ENCODE peak calls at places on chromosomes 13 and 19, in seven cellular contexts. I, N, B, M, E, O and H are unnamed samples.

GRCh38 chr13:24625324-24625723 is 54.9 kb upstream of the ATP12A start:
- DNase-seq in M (no peak), E (no peak), O (no peak), I (no peak), B (no peak), N (no peak), H (no peak)

GRCh38 chr13:95023405-95023804 is 277.8 kb downstream of the ABCC4 start:
- DNase-seq in N (no peak), B (no peak), I (no peak), O (no peak), E (no peak), M (no peak), H (no peak)

GRCh38 chr13:34044041-34044440 is 226.1 kb downstream of the RFC3 start:
- DNase-seq in B (no peak), I (peak; percentile 73), E (no peak), M (no peak), N (no peak), O (no peak), H (no peak)

GRCh38 chr19:14949876-14950275 is 8.6 kb downstream of the OR7C2 start:
- DNase-seq in M (no peak), I (no peak), N (no peak), B (no peak), E (no peak), O (no peak), H (no peak)

GRCh38 chr19:47729468-47729798 is 15.9 kb upstream of the NOP53 start:
- DNase-seq in M (peak; percentile 77), I (no peak), O (no peak), E (no peak), N (peak; percentile 80), B (peak; percentile 72), H (peak; percentile 73)

GRCh38 chr13:87884874-87885273 is 213.7 kb downstream of the SLITRK5 start:
- DNase-seq in O (no peak), N (no peak), M (no peak), B (no peak), I (no peak), E (no peak), H (no peak)

GRCh38 chr13:110116072-110116487 is 190.9 kb downstream of the COL4A1 start:
- DNase-seq in B (no peak), E (peak; percentile 79), I (no peak), M (no peak), O (peak; percentile 67), N (peak; percentile 70), H (no peak)

GRCh38 chr13:101144808-101145419 is 271.4 kb downstream of the NALCN start:
- DNase-seq in O (no peak), I (no peak), B (no peak), N (no peak), E (no peak), M (no peak), H (no peak)

GRCh38 chr13:40764587-40765403 is 6.2 kb downstream of the MRPS31 start:
- DNase-seq in B (no peak), M (no peak), I (no peak), E (peak; percentile 71), O (no peak), N (peak; percentile 62), H (no peak)

GRCh38 chr13:50892162-50892944 is 17.2 kb upstream of the RNASEH2B start:
- DNase-seq in I (no peak), M (no peak), N (no peak), O (no peak), B (no peak), E (no peak), H (no peak)

GRCh38 chr13:75432045-75432444 is 49.9 kb downstream of the TBC1D4 start:
- DNase-seq in N (no peak), B (no peak), I (no peak), M (no peak), O (no peak), E (no peak), H (peak; percentile 39)

GRCh38 chr13:29918845-29919244 is 68.4 kb upstream of the UBL3 start:
- DNase-seq in O (no peak), N (peak; percentile 50), E (no peak), M (no peak), I (no peak), B (no peak), H (no peak)

GRCh38 chr19:2740314-2740656 is 468 bp upstream of the SLC39A3 start:
- DNase-seq in E (no peak), B (no peak), N (no peak), O (no peak), I (no peak), M (no peak), H (no peak)

GRCh38 chr13:60969659-60970058 is 446.0 kb downstream of the PCDH20 start:
- DNase-seq in O (no peak), E (no peak), M (no peak), I (no peak), B (no peak), N (no peak), H (no peak)

GRCh38 chr13:31772231-31772630 is 32.9 kb downstream of the RXFP2 start:
- DNase-seq in E (no peak), I (no peak), O (no peak), N (no peak), B (no peak), M (no peak), H (no peak)

GRCh38 chr13:112481458-112481857 is 105.3 kb downstream of the SPACA7 start:
- DNase-seq in E (no peak), O (no peak), B (no peak), I (no peak), M (no peak), N (no peak), H (no peak)

GRCh38 chr13:101916758-101917474 is 464.4 kb downstream of the ITGBL1 start:
- DNase-seq in E (no peak), O (no peak), B (no peak), M (no peak), N (no peak), I (no peak), H (no peak)

GRCh38 chr13:101190337-101190736 is 226.0 kb downstream of the NALCN start:
- DNase-seq in E (no peak), I (no peak), O (no peak), B (no peak), M (no peak), N (no peak), H (no peak)

GRCh38 chr19:39183100-39183499 is 13.7 kb upstream of the NCCRP1 start:
- DNase-seq in B (no peak), E (no peak), M (no peak), O (no peak), I (no peak), N (no peak), H (no peak)
- H3K4me1 ChIP-seq in B (no peaks in the 10 kb centered on the region), E (no peaks in the 10 kb centered on the region), M (no peaks in the 10 kb centered on the region), O (no peaks in the 10 kb centered on the region), I (no peaks in the 10 kb centered on the region), N (peaks cover 7% of the 10 kb centered on the region), H (no peaks in the 10 kb centered on the region)

GRCh38 chr13:89115307-89115706 is 1444.1 kb downstream of the SLITRK5 start:
- DNase-seq in O (no peak), B (no peak), N (no peak), M (no peak), E (no peak), I (no peak), H (no peak)
- TF ChIP-seq CTCF in O (no peak), B (no peak), N (no peak), M (no peak), E (no peak), I (peak; percentile 3), H (no peak)

GRCh38 chr19:35117017-35117570 is 1.5 kb downstream of the FXYD3 start:
- DNase-seq in B (no peak), N (no peak), O (no peak), E (no peak), M (no peak), I (no peak), H (no peak)
- H3K4me1 ChIP-seq in B (peaks cover 4% of the 10 kb centered on the region), N (peaks cover 31% of the 10 kb centered on the region), O (no peaks in the 10 kb centered on the region), E (no peaks in the 10 kb centered on the region), M (no peaks in the 10 kb centered on the region), I (peaks cover 64% of the 10 kb centered on the region), H (peaks cover 14% of the 10 kb centered on the region)

DNA sequence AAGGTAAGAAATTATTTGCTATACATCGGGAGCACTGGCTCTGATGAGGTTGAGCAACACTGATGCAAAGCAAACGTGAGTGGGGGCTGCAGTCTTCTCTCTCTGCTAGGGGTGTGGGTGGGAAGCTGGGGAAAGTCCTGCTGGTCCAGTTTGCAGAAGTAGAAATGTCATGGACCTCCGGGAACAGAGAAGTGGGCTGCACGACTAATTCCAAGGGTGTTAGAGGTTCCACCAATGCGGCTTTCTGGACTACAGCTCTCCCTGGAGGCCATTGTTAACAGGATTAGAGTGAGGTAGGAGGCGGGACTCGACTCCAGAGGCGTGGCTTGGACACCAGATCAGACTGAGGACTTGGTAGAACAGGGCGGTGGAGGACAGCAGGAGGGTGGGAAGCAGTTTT is 5.7 kb upstream of the FBXO27 start:
- DNase-seq in E (peak; percentile 63), I (no peak), O (peak; percentile 29), M (no peak), N (peak; percentile 59), B (no peak), H (no peak)
- TF ChIP-seq CTCF in E (peak; percentile 34), I (peak; percentile 63), O (no peak), M (no peak), N (peak; percentile 19), B (no peak), H (no peak)

GRCh38 chr19:1254081-1254527 is 5.7 kb downstream of the MIDN start:
- DNase-seq in O (peak; percentile 81), N (no peak), E (no peak), B (no peak), I (no peak), M (no peak), H (peak; percentile 52)
- H3K4me1 ChIP-seq in O (peaks cover 49% of the 10 kb centered on the region), N (peaks cover 77% of the 10 kb centered on the region), E (no peaks in the 10 kb centered on the region), B (peaks cover 37% of the 10 kb centered on the region), I (peaks cover 27% of the 10 kb centered on the region), M (no peaks in the 10 kb centered on the region), H (peaks cover 27% of the 10 kb centered on the region)

DNA sequence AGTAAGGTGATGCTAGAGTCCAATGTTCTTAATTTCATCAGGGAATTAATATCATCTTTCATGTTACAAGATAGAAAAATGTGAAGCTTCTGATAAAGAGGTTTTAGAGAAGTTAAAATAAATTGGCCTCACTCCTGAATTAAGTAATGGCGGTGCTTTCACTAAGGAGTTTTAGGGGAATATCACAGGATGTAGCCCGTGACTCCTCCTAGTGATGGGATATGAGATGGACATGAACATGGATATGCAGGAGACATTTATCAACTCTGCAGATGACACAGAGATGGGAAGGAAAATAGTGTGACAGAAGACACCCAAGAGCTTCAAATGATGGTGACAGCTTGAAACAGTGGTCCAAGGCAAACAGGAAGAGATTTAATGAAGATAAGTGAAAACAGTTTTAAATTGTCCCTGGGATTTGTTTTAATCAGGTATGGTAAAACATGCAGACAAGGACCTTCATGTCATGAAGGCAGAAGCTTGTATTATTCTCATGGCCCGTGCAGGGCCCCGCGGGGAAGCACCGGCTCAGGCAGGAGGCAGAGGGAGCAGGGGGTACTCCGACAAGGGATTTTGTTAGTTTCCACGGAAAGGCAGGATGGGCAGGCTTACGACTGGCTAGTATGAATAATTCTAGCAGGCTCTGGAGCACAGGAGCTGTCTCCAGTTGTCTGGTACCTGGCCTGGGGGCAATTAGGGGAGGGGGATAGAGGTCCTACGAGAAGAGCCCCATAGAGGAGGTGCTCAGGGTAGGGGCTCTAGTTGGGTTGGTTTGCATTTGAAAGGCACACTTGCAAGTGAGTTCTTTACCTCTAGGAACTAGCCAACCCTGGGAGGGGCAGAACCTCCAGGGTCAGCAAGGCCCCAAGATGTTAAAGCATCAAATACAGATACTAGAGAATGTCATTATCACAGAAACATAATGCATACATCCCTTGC is 38.7 kb upstream of the FARP1 start:
- DNase-seq in M (no peak), N (no peak), I (no peak), B (no peak), O (no peak), E (no peak), H (no peak)
- TF ChIP-seq CTCF in M (no peak), N (no peak), I (peak; percentile 28), B (no peak), O (no peak), E (no peak), H (no peak)